ENCODE peak calls at places on chromosomes 12 and 14, in four cellular contexts. D is dorsolateral prefrontal cortex, U is fibroblast of lung, I is left lung. W is an unnamed sample.

GRCh38 chr12:6047249-6048227 is 76.9 kb downstream of the VWF start:
- DNase-seq in D (no peak), U (peak), I (no peak), W (peak)

GRCh38 chr12:108641446-108642268 is 8.0 kb upstream of the SELPLG start:
- DNase-seq in D (no peak), U (no peak), I (no peak), W (no peak)

GRCh38 chr12:12651752-12652151 is 40.1 kb downstream of the CREBL2 start:
- DNase-seq in I (no peak), U (no peak), D (no peak), W (no peak)

GRCh38 chr12:131831021-131831571 is 2.9 kb downstream of the MMP17 start:
- DNase-seq in U (peak), I (peak), D (peak), W (no peak)

GRCh38 chr12:6873094-6874006 is at the start of gene SPSB2:
- DNase-seq in D (peak), I (peak), U (peak), W (peak)

GRCh38 chr14:92747701-92748258 is 647 bp downstream of the LGMN start:
- DNase-seq in U (no peak), D (no peak), I (no peak), W (no peak)

GRCh38 chr12:100661300-100661951 is 87.9 kb downstream of the GAS2L3 start:
- DNase-seq in D (no peak), I (no peak), U (no peak), W (peak)

GRCh38 chr12:6953417-6954315 is 2.5 kb downstream of the PTPN6 start:
- DNase-seq in I (peak), D (no peak), U (no peak), W (no peak)

GRCh38 chr12:40241741-40242140 is 16.9 kb downstream of the LRRK2 start:
- DNase-seq in D (no peak), I (no peak), U (no peak), W (no peak)

GRCh38 chr12:119631930-119632678 is 35.8 kb upstream of the PRKAB1 start:
- DNase-seq in D (no peak), I (no peak), U (no peak), W (no peak)

GRCh38 chr14:58736606-58737005 is 98.8 kb downstream of the DACT1 start:
- DNase-seq in U (peak), I (no peak), D (no peak), W (no peak)

GRCh38 chr12:122159879-122160278 is 14.1 kb downstream of the IL31 start:
- DNase-seq in U (no peak), D (no peak), I (no peak), W (no peak)

GRCh38 chr12:123519151-123520001 is 14.1 kb downstream of the RILPL1 start:
- DNase-seq in D (no peak), I (peak), U (no peak), W (peak)
- H3K27ac ChIP-seq in D (peak), I (peak), U (no peak), W (peak)

DNA sequence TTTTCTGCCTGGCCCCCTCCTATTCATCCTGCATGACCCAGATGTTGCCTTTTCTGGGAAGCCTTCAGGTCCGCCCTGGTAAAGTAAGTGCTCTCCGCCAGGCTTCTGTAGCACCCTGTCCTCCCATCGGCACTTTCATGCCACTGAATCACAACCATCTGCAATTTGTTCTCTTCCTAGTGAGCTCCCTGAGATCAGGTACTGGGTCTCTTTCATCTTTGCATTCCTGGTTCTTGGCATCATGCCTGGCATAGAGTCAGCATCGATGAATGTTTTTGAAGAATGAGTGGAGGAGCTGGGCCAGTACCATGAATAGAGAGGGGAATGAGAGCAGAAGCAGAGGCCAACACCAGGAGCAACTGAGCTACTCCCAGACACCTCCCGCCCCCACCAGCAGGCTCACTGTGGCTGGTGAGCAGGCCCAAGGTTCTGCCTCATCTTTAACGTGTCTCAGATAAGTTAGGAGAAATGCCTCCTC is 13.1 kb downstream of the ZDHHC22 start:
- DNase-seq in U (no peak), I (no peak), D (no peak), W (no peak)
- TF ChIP-seq CTCF in U (no peak), I (no peak), D (no peak), W (no peak)

GRCh38 chr12:89731064-89731463 is 22.4 kb upstream of the ATP2B1 start:
- DNase-seq in U (peak), D (no peak), I (no peak), W (peak)
- H3K27ac ChIP-seq in U (peak), D (no peak), I (no peak), W (peak)

GRCh38 chr14:64337901-64338615 is 43.9 kb upstream of the ESR2 start:
- DNase-seq in U (peak), I (peak), D (no peak), W (peak)
- TF ChIP-seq CTCF in U (peak), I (no peak), D (no peak), W (peak)